ENCODE peak calls at places on chromosomes 5 and 9, in four cellular contexts. N is HFFc6, P is progenitor cell of endocrine pancreas, W is mammary epithelial cell. B is an unnamed sample.

GRCh38 chr5:137935190-137935589 is 45.9 kb downstream of the PKD2L2 start:
- DNase-seq in N (no peak), P (no peak), W (no peak), B (no peak)

GRCh38 chr9:21030389-21031035 is 928 bp downstream of the HACD4 start:
- DNase-seq in N (peak; percentile 78), P (no peak), W (no peak), B (no peak)

GRCh38 chr9:75455444-75455921 is 367.2 kb downstream of the OSTF1 start:
- DNase-seq in N (no peak), P (no peak), W (peak; percentile 7), B (no peak)

GRCh38 chr9:93557366-93558137 is 18.8 kb upstream of the PHF2 start:
- DNase-seq in N (no peak), P (no peak), W (no peak), B (no peak)

GRCh38 chr5:113268232-113268631 is 166.6 kb downstream of the TSSK1B start:
- DNase-seq in N (no peak), P (no peak), W (peak; percentile 44), B (no peak)

GRCh38 chr5:88524941-88525340 is 256.3 kb upstream of the TMEM161B start:
- DNase-seq in N (no peak), P (no peak), W (no peak), B (no peak)

GRCh38 chr5:151216781-151217180 is 7.1 kb downstream of the CCDC69 start:
- DNase-seq in N (no peak), P (no peak), W (no peak), B (no peak)

GRCh38 chr5:157464518-157465171 is 4.6 kb downstream of the NIPAL4 start:
- DNase-seq in N (peak; percentile 86), P (no peak), W (peak; percentile 96), B (peak; percentile 86)

GRCh38 chr5:164090358-164090757 is 584.9 kb downstream of the MAT2B start:
- DNase-seq in N (no peak), P (no peak), W (no peak), B (no peak)

GRCh38 chr5:89037090-89037489 is 154.1 kb upstream of the MEF2C start:
- DNase-seq in N (peak; percentile 69), P (no peak), W (peak; percentile 97), B (no peak)

GRCh38 chr5:172293054-172293744 is 9.6 kb upstream of the UBTD2 start:
- DNase-seq in N (peak; percentile 75), P (peak; percentile 19), W (peak; percentile 58), B (no peak)

GRCh38 chr5:137217599-137218200 is 281.4 kb downstream of the SPOCK1 start:
- DNase-seq in N (peak; percentile 85), P (no peak), W (peak; percentile 64), B (no peak)

GRCh38 chr9:105302728-105303127 is 58.3 kb downstream of the SLC44A1 start:
- DNase-seq in N (no peak), P (no peak), W (no peak), B (no peak)

GRCh38 chr9:19087601-19088000 is 15.1 kb downstream of the HAUS6 start:
- DNase-seq in N (peak; percentile 38), P (no peak), W (peak; percentile 83), B (no peak)

GRCh38 chr9:5870691-5871090 is 20.0 kb upstream of the MLANA start:
- DNase-seq in N (no peak), P (no peak), W (no peak), B (no peak)

GRCh38 chr5:72281764-72282499 is 38.1 kb downstream of the MRPS27 start:
- DNase-seq in N (peak; percentile 64), P (no peak), W (no peak), B (no peak)

GRCh38 chr5:42715791-42716190 is 40.8 kb upstream of the CCDC152 start:
- DNase-seq in N (no peak), P (no peak), W (no peak), B (no peak)

GRCh38 chr5:82881571-82882200 is 195.5 kb downstream of the TMEM167A start:
- DNase-seq in N (no peak), P (no peak), W (no peak), B (no peak)

GRCh38 chr9:95753762-95754465 is 121.6 kb upstream of the ERCC6L2 start:
- DNase-seq in N (no peak), P (no peak), W (no peak), B (no peak)

DNA sequence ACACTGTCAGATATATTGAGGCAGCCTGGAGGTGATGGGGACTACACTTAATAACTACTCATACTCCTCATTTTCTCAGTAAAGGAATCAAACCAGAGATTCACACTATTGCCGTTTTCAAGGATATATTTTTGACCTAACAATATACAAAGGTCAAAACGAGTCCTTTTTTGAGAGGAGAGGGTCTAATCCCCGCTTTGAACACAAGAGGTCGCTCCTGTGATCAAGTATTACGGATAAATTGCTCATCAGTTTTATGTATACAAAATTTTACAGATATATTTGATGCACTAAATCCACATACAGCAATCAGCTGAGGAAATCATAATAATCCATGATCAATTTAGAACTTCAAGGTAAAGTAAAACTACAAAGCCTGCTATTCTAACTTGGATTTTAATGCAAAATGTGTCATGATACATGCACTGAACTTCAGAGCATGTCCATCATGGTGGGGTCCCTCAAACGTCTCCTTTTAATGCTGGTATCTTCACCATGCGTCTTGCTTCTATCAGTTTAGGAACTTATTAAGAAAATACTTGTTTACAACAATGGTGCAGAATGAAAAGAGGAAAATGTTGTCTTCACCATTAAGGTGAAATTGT is 2.5 kb upstream of the ISL1 start:
- DNase-seq in N (peak; percentile 48), P (no peak), W (no peak), B (no peak)
- TF ChIP-seq CTCF in N (peak; percentile 85), P (peak; percentile 79), W (peak; percentile 70), B (no peak)

GRCh38 chr9:130356877-130357584 is 87.7 kb upstream of the ASS1 start:
- DNase-seq in N (no peak), P (no peak), W (no peak), B (no peak)

GRCh38 chr9:130361873-130362362 is 82.8 kb upstream of the ASS1 start:
- DNase-seq in N (no peak), P (no peak), W (no peak), B (no peak)

GRCh38 chr9:130360672-130361071 is 84.1 kb upstream of the ASS1 start:
- DNase-seq in N (no peak), P (no peak), W (no peak), B (no peak)

GRCh38 chr9:130358928-130359327 is 85.8 kb upstream of the ASS1 start:
- DNase-seq in N (no peak), P (no peak), W (no peak), B (no peak)

GRCh38 chr9:130359819-130360218 is 84.9 kb upstream of the ASS1 start:
- DNase-seq in N (no peak), P (no peak), W (no peak), B (no peak)
- TF ChIP-seq CTCF in N (no peak), P (no peak), W (no peak), B (no peak)

DNA sequence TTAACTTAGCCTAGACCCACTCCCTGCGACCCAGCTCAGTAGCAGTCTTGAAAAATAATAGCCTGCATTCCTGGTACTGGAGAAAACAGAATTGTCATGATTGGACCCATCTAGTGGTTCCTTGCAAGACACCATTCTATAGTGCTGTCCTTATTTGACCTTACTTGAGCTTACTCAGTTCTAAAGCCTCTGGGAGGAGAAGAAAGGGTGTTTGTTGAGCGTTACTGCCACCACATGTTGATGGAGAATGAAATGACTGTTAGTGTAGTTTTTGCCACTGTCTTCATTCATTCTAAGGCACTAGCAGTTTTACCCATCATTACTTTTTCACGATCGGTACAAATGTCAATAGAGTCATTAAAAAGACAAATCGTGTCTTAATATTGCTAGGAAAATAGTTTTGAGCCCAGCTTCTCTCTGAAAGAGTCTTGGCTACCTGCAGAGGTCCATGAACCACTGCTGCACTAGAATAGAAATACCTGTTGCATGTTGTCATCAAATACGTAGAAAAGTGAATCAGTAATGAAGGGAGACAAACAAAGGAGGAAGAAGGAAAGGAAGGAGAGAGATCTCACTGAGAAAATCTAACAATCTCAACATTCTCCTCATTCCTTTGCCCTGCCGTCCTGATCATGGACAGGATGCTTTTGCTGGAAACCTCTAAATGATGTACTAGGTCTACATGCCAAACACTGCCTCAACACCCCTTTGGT is 96.0 kb downstream of the LIX1 start:
- DNase-seq in N (peak; percentile 15), P (no peak), W (peak; percentile 13), B (no peak)
- TF ChIP-seq CTCF in N (no peak), P (no peak), W (no peak), B (no peak)

DNA sequence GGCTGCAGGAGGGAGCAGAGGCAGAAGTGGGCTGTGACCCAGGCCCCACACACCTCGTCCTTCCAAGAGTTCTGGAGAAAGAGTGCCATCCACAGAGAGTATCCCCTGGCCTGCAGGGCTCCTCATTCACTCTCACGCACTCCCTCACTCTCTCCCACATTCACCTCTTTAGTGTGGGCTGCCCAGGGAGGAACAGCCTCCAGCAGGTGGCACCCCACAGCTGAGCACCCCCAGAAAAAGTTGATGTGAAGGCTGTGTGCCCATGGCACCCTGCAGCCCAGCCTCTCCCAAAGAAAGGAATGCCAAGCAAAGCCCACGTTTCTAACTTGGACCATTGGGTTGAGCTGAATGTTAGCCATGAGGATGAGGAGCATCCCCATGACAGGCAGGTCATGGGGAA is 4.5 kb upstream of the SHC3 start:
- DNase-seq in N (no peak), P (no peak), W (no peak), B (no peak)
- TF ChIP-seq CTCF in N (peak; percentile 58), P (no peak), W (no peak), B (no peak)

DNA sequence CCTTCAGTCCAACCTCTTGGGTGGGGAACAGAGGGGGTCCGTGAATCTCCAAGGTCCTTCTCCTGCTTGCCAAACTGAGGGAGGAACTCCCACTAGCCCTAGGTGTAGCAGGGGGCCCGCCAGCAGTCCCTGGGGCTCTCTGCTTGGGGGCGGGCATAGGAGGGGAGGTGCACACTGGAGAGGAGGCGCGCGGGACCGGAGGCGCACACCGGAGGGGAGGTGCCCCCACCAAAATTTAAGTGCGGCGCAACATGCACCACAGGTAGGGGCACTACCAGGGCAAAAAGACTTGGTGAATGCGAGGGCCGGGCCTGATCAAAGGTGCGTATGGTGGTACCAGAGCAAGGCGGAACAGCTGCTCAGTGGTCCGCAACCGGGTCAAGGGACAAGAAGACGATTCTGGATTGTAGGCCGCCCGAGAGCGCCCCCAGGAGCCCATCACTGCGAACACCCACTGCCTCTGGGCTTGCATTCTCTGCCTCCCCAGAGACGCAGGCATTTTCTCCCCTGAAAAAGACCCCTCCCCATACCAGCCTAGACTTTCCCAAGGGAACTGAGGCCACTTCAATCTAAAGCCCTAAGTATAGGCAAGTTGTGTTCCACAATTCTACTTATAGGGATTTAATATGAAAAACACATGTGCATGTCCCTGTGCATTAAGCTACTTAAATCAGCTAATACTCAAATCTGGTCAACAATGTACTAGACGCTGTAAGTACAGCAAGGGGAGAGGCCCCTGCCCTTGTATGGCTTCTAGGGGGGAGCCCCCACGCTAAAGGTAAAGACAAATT is 50.6 kb downstream of the TGFBI start:
- DNase-seq in N (no peak), P (no peak), W (no peak), B (no peak)
- TF ChIP-seq CTCF in N (peak; percentile 13), P (no peak), W (no peak), B (no peak)

DNA sequence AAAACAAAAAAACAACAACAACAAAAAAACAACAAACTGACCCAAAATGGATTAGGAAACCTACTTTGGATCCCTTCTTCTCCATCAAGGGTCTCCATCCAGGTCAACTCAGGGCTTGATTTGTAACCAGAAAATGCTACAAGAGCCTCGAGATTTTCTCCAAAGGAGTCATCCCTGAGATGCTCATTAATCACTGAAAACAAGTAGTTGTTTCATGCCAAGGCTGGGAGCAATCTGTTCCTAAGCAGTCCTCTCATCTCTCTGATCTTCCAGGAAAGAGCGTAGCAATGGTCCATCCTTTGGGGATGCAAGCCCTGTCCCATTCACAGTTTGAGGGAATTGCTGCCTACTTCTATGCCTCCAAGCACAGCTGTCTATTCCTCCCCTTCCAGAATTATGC is 203.0 kb upstream of the MAP3K1 start:
- DNase-seq in N (no peak), P (no peak), W (no peak), B (no peak)
- TF ChIP-seq CTCF in N (no peak), P (no peak), W (no peak), B (no peak)

GRCh38 chr5:34684281-34684979 is 28.3 kb downstream of the RAI14 start:
- DNase-seq in N (peak; percentile 47), P (no peak), W (peak; percentile 46), B (no peak)
- TF ChIP-seq CTCF in N (peak; percentile 50), P (peak; percentile 33), W (peak; percentile 13), B (no peak)